ENCODE peak calls at places on chromosomes 13 and 19, in six cellular contexts. One of them, this sample, is unnamed.
A peak's percentile ranks its signal among the peaks of the same experiment; 100 is the strongest.

GRCh38 chr13:52949744-52950143 is 78.9 kb upstream of the OLFM4 start:
- DNase-seq in GM12878: no peak
- DNase-seq in H1: no peak
- DNase-seq in HepG2: no peak
- DNase-seq in GM12891: no peak
- DNase-seq in K562: no peak
- DNase-seq in this sample: no peak

GRCh38 chr19:19997656-19998268 is 41.5 kb downstream of the ZNF682 start:
- DNase-seq in GM12878: no peak
- DNase-seq in HepG2: no peak
- DNase-seq in K562: peak; percentile 17
- DNase-seq in H1: peak; percentile 47
- DNase-seq in GM12891: no peak
- DNase-seq in this sample: no peak

GRCh38 chr13:44075113-44075512 is 195.4 kb downstream of the LACC1 start:
- DNase-seq in H1: no peak
- DNase-seq in GM12878: no peak
- DNase-seq in K562: no peak
- DNase-seq in HepG2: no peak
- DNase-seq in GM12891: no peak
- DNase-seq in this sample: no peak

GRCh38 chr13:99726261-99726894 is 225.1 kb downstream of the TM9SF2 start:
- DNase-seq in GM12878: no peak
- DNase-seq in H1: no peak
- DNase-seq in HepG2: no peak
- DNase-seq in GM12891: no peak
- DNase-seq in K562: no peak
- DNase-seq in this sample: no peak

GRCh38 chr19:11278670-11279069 is 16.3 kb upstream of the DOCK6 start:
- DNase-seq in K562: no peak
- DNase-seq in HepG2: no peak
- DNase-seq in H1: no peak
- DNase-seq in GM12878: no peak
- DNase-seq in GM12891: no peak
- DNase-seq in this sample: no peak

GRCh38 chr13:46113596-46113995 is 8.8 kb upstream of the CPB2 start:
- DNase-seq in GM12891: no peak
- DNase-seq in K562: no peak
- DNase-seq in H1: no peak
- DNase-seq in HepG2: no peak
- DNase-seq in GM12878: no peak
- DNase-seq in this sample: no peak

GRCh38 chr13:94548382-94549240 is 47.3 kb downstream of the TGDS start:
- DNase-seq in H1: peak; percentile 50
- DNase-seq in GM12878: peak; percentile 8
- DNase-seq in K562: no peak
- DNase-seq in GM12891: no peak
- DNase-seq in HepG2: peak; percentile 49
- DNase-seq in this sample: peak; percentile 6

GRCh38 chr19:46926201-46927071 is 65.6 kb downstream of the ARHGAP35 start:
- DNase-seq in GM12878: no peak
- DNase-seq in GM12891: no peak
- DNase-seq in K562: no peak
- DNase-seq in H1: no peak
- DNase-seq in HepG2: no peak
- DNase-seq in this sample: no peak

GRCh38 chr13:46964789-46965527 is 68.1 kb upstream of the HTR2A start:
- DNase-seq in K562: no peak
- DNase-seq in GM12891: no peak
- DNase-seq in H1: no peak
- DNase-seq in HepG2: no peak
- DNase-seq in GM12878: no peak
- DNase-seq in this sample: no peak

GRCh38 chr19:33686246-33686645 is 64.5 kb downstream of the CHST8 start:
- DNase-seq in K562: no peak
- DNase-seq in HepG2: no peak
- DNase-seq in H1: no peak
- DNase-seq in GM12878: no peak
- DNase-seq in GM12891: no peak
- DNase-seq in this sample: no peak

GRCh38 chr19:13162749-13163608 is 12.8 kb downstream of the IER2 start:
- DNase-seq in GM12878: peak; percentile 80
- DNase-seq in K562: peak; percentile 94
- DNase-seq in H1: peak; percentile 96
- DNase-seq in HepG2: peak; percentile 98
- DNase-seq in GM12891: no peak
- DNase-seq in this sample: no peak

GRCh38 chr13:80215368-80215767 is 125.6 kb downstream of the SPRY2 start:
- DNase-seq in HepG2: no peak
- DNase-seq in GM12891: no peak
- DNase-seq in GM12878: no peak
- DNase-seq in H1: no peak
- DNase-seq in K562: no peak
- DNase-seq in this sample: no peak

GRCh38 chr13:63731896-63732295 is 2316.2 kb upstream of the PCDH20 start:
- DNase-seq in GM12891: no peak
- DNase-seq in HepG2: peak; percentile 15
- DNase-seq in H1: no peak
- DNase-seq in K562: no peak
- DNase-seq in GM12878: no peak
- DNase-seq in this sample: no peak

GRCh38 chr13:48232420-48233096 is 448 bp upstream of the ITM2B start:
- DNase-seq in GM12878: no peak
- DNase-seq in GM12891: no peak
- DNase-seq in K562: peak; percentile 10
- DNase-seq in HepG2: peak; percentile 57
- DNase-seq in H1: no peak
- DNase-seq in this sample: no peak

GRCh38 chr19:49666120-49666444 is 349 bp downstream of the BCL2L12 start:
- DNase-seq in GM12891: no peak
- DNase-seq in HepG2: no peak
- DNase-seq in GM12878: no peak
- DNase-seq in K562: no peak
- DNase-seq in H1: no peak
- DNase-seq in this sample: no peak

GRCh38 chr13:87999791-88000190 is 328.6 kb downstream of the SLITRK5 start:
- DNase-seq in GM12891: no peak
- DNase-seq in K562: no peak
- DNase-seq in HepG2: no peak
- DNase-seq in H1: no peak
- DNase-seq in GM12878: no peak
- DNase-seq in this sample: no peak

GRCh38 chr13:99916366-99917103 is 55.0 kb downstream of the ZIC5 start:
- DNase-seq in HepG2: peak; percentile 76
- DNase-seq in GM12891: peak; percentile 57
- DNase-seq in H1: no peak
- DNase-seq in K562: peak; percentile 59
- DNase-seq in GM12878: peak; percentile 31
- DNase-seq in this sample: peak; percentile 42

GRCh38 chr13:39676315-39676876 is 20.9 kb downstream of the COG6 start:
- DNase-seq in H1: no peak
- DNase-seq in K562: no peak
- DNase-seq in HepG2: peak; percentile 28
- DNase-seq in GM12878: no peak
- DNase-seq in GM12891: no peak
- DNase-seq in this sample: no peak

GRCh38 chr13:112686987-112687386 is 2.9 kb upstream of the ATP11A start:
- DNase-seq in GM12891: no peak
- DNase-seq in K562: no peak
- DNase-seq in GM12878: no peak
- DNase-seq in HepG2: no peak
- DNase-seq in H1: no peak
- DNase-seq in this sample: no peak

GRCh38 chr13:51066091-51066831 is 44.8 kb downstream of the C13orf42 start:
- DNase-seq in GM12891: no peak
- DNase-seq in HepG2: no peak
- DNase-seq in GM12878: no peak
- DNase-seq in K562: no peak
- DNase-seq in H1: no peak
- DNase-seq in this sample: no peak

GRCh38 chr13:48491423-48492122 is 41.3 kb downstream of the RCBTB2 start:
- DNase-seq in HepG2: no peak
- DNase-seq in H1: no peak
- DNase-seq in K562: no peak
- DNase-seq in GM12891: no peak
- DNase-seq in GM12878: no peak
- DNase-seq in this sample: no peak

GRCh38 chr13:46603165-46603603 is 50.2 kb downstream of the LRCH1 start:
- DNase-seq in GM12891: no peak
- DNase-seq in GM12878: no peak
- DNase-seq in HepG2: peak; percentile 65
- DNase-seq in K562: no peak
- DNase-seq in H1: no peak
- DNase-seq in this sample: no peak

GRCh38 chr19:35348909-35349611 is 1.4 kb downstream of the FFAR1 start:
- DNase-seq in GM12891: no peak
- DNase-seq in H1: no peak
- DNase-seq in HepG2: no peak
- DNase-seq in K562: no peak
- DNase-seq in GM12878: no peak
- DNase-seq in this sample: no peak

GRCh38 chr19:7463575-7463974 is 25.3 kb downstream of the PEX11G start:
- DNase-seq in GM12878: no peak
- DNase-seq in HepG2: no peak
- DNase-seq in K562: no peak
- DNase-seq in GM12891: no peak
- DNase-seq in H1: no peak
- DNase-seq in this sample: no peak

GRCh38 chr19:7469654-7470285 is 19.1 kb downstream of the PEX11G start:
- DNase-seq in GM12891: no peak
- DNase-seq in K562: no peak
- DNase-seq in H1: no peak
- DNase-seq in GM12878: no peak
- DNase-seq in HepG2: no peak
- DNase-seq in this sample: no peak

GRCh38 chr19:7468840-7469239 is 20.0 kb downstream of the PEX11G start:
- DNase-seq in HepG2: no peak
- DNase-seq in GM12891: no peak
- DNase-seq in K562: no peak
- DNase-seq in H1: no peak
- DNase-seq in GM12878: no peak
- DNase-seq in this sample: no peak

GRCh38 chr19:7470540-7471305 is 18.1 kb downstream of the PEX11G start:
- DNase-seq in HepG2: no peak
- DNase-seq in H1: no peak
- DNase-seq in K562: no peak
- DNase-seq in GM12891: no peak
- DNase-seq in GM12878: no peak
- DNase-seq in this sample: no peak

GRCh38 chr19:7467009-7467989 is 21.5 kb downstream of the PEX11G start:
- DNase-seq in HepG2: no peak
- DNase-seq in H1: no peak
- DNase-seq in GM12878: no peak
- DNase-seq in GM12891: no peak
- DNase-seq in K562: no peak
- DNase-seq in this sample: no peak
- TF ChIP-seq POLR2AphosphoS5 in HepG2: no peak
- TF ChIP-seq POLR2AphosphoS5 in H1: no peak
- TF ChIP-seq POLR2AphosphoS5 in GM12878: no peak
- TF ChIP-seq POLR2AphosphoS5 in GM12891: no peak
- TF ChIP-seq POLR2AphosphoS5 in K562: no peak
- TF ChIP-seq POLR2AphosphoS5 in this sample: no peak

GRCh38 chr19:16263115-16263839 is 61.3 kb upstream of the KLF2 start:
- DNase-seq in K562: no peak
- DNase-seq in HepG2: no peak
- DNase-seq in GM12878: no peak
- DNase-seq in GM12891: no peak
- DNase-seq in H1: no peak
- DNase-seq in this sample: no peak

GRCh38 chr19:16262618-16263017 is 62.0 kb upstream of the KLF2 start:
- DNase-seq in GM12891: no peak
- DNase-seq in H1: no peak
- DNase-seq in K562: peak; percentile 54
- DNase-seq in GM12878: no peak
- DNase-seq in HepG2: peak; percentile 81
- DNase-seq in this sample: no peak

GRCh38 chr19:16260160-16260793 is 62.6 kb downstream of the AP1M1 start:
- DNase-seq in HepG2: no peak
- DNase-seq in K562: no peak
- DNase-seq in GM12891: no peak
- DNase-seq in H1: no peak
- DNase-seq in GM12878: no peak
- DNase-seq in this sample: no peak

GRCh38 chr19:16260794-16261161 is 63.1 kb downstream of the AP1M1 start:
- DNase-seq in K562: no peak
- DNase-seq in GM12878: no peak
- DNase-seq in GM12891: no peak
- DNase-seq in HepG2: no peak
- DNase-seq in H1: no peak
- DNase-seq in this sample: no peak

DNA sequence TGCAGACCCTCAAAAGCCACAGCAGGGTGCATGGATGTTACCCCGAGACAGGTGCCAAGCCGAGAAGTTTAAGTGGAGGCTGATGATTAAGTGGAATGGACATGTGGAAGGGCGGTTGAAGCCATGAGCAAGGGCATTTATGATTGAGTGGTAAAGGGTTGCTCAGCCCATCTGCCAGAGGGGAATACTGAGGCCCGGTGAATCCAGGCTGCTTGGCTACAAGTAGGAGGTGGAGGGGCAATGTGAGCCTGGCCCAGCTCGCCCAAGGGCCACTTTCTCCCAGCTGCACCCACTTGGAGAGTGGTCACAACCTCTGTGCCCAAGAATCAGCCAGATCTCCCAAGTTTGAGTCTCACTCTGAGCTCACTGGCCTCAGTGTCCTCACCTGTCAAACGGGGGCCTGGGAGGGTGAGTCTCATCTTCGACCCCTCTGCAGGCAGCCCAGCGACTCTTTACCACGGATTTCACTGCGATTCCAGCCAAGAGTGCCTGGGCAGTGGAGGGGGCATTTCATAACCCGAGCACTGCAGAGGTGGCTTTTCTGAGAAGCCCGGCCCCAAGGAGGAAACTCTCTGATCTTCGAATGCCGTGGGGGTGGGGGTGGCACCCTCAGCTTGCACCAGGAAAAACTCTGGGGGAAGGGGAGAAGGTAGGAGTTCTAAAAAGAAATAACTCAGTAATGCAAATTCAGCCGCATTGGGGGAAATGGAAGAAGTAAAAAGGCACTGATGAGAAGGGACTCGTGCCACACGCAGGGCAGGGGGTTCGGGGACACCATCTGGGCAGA is 62.8 kb upstream of the KLF2 start:
- DNase-seq in GM12878: no peak
- DNase-seq in K562: no peak
- DNase-seq in GM12891: no peak
- DNase-seq in HepG2: no peak
- DNase-seq in H1: no peak
- DNase-seq in this sample: no peak
- TF ChIP-seq TAF1 in GM12878: no peak
- TF ChIP-seq TAF1 in K562: no peak
- TF ChIP-seq TAF1 in GM12891: no peak
- TF ChIP-seq TAF1 in HepG2: no peak
- TF ChIP-seq TAF1 in H1: no peak
- TF ChIP-seq TAF1 in this sample: no peak

GRCh38 chr19:4669723-4670480 is at the start of gene MYDGF:
- DNase-seq in K562: peak; percentile 98
- DNase-seq in HepG2: peak; percentile 70
- DNase-seq in GM12878: peak; percentile 33
- DNase-seq in GM12891: peak; percentile 100
- DNase-seq in H1: peak; percentile 78
- DNase-seq in this sample: peak; percentile 100
- TF ChIP-seq POLR2A in K562: peak; percentile 80
- TF ChIP-seq POLR2A in HepG2: peak; percentile 89
- TF ChIP-seq POLR2A in GM12878: peak; percentile 98
- TF ChIP-seq POLR2A in GM12891: peak; percentile 72
- TF ChIP-seq POLR2A in H1: no peak
- TF ChIP-seq POLR2A in this sample: peak; percentile 85

GRCh38 chr19:2255982-2256685 is at the start of gene JSRP1:
- DNase-seq in K562: no peak
- DNase-seq in GM12878: no peak
- DNase-seq in HepG2: no peak
- DNase-seq in GM12891: no peak
- DNase-seq in H1: no peak
- DNase-seq in this sample: no peak
- TF ChIP-seq POLR2AphosphoS5 in K562: no peak
- TF ChIP-seq POLR2AphosphoS5 in GM12878: no peak
- TF ChIP-seq POLR2AphosphoS5 in HepG2: no peak
- TF ChIP-seq POLR2AphosphoS5 in GM12891: no peak
- TF ChIP-seq POLR2AphosphoS5 in H1: no peak
- TF ChIP-seq POLR2AphosphoS5 in this sample: no peak

This sample was measured in GM12892.